ENCODE peak calls at places on chromosomes 7 and 10, in nine cellular contexts. M, C, Z, E, G, Y, Q, N and D are unnamed samples.

GRCh38 chr7:74141705-74142104 is 32.5 kb upstream of the EIF4H start:
- DNase-seq in M (no peak), C (no peak), Z (no peak), E (no peak), G (no peak), Y (no peak), Q (no peak), N (no peak), D (no peak)

GRCh38 chr7:22890773-22891172 is 68.1 kb upstream of the TOMM7 start:
- DNase-seq in M (no peak), C (no peak), Z (no peak), E (no peak), G (no peak), Y (no peak), Q (no peak), N (no peak), D (no peak)

GRCh38 chr7:116834815-116835533 is 27.4 kb upstream of the CAPZA2 start:
- DNase-seq in M (no peak), C (no peak), Z (no peak), E (no peak), G (no peak), Y (peak), Q (no peak), N (peak), D (peak)

GRCh38 chr10:95257849-95258248 is 33.0 kb downstream of the PDLIM1 start:
- DNase-seq in M (no peak), C (no peak), Z (no peak), E (no peak), G (no peak), Y (no peak), Q (no peak), N (no peak), D (no peak)

GRCh38 chr7:48154792-48155413 is 16.4 kb upstream of the ABCA13 start:
- DNase-seq in M (peak), C (no peak), Z (peak), E (peak), G (no peak), Y (peak), Q (no peak), N (peak), D (peak)

GRCh38 chr7:134890246-134891240 is 95.8 kb upstream of the AGBL3 start:
- DNase-seq in M (no peak), C (no peak), Z (no peak), E (peak), G (peak), Y (peak), Q (no peak), N (peak), D (peak)

GRCh38 chr7:69419928-69420327 is 178.3 kb upstream of the AUTS2 start:
- DNase-seq in M (no peak), C (no peak), Z (no peak), E (no peak), G (no peak), Y (no peak), Q (no peak), N (peak), D (peak)

GRCh38 chr10:114042895-114043531 is 653 bp upstream of the ADRB1 start:
- DNase-seq in M (no peak), C (no peak), Z (no peak), E (peak), G (no peak), Y (peak), Q (peak), N (peak), D (peak)

GRCh38 chr10:113273877-113274829 is 278.7 kb upstream of the HABP2 start:
- DNase-seq in M (no peak), C (no peak), Z (no peak), E (peak), G (peak), Y (no peak), Q (no peak), N (peak), D (peak)